ENCODE peak calls at places on chromosomes 1 and 21, in four cellular contexts. E is foreskin fibroblast, X is type B pancreatic cell, I is midbrain. M is an unnamed sample.

GRCh38 chr1:248834343-248834940 is 3.6 kb upstream of the ZNF672 start:
- DNase-seq in X (no peak), I (no peak), E (no peak), M (no peak)

GRCh38 chr1:172638249-172638648 is 20.7 kb upstream of the FASLG start:
- DNase-seq in E (no peak), X (no peak), I (no peak), M (no peak)

GRCh38 chr1:209564904-209565303 is 18.6 kb upstream of the CAMK1G start:
- DNase-seq in I (no peak), E (no peak), X (no peak), M (no peak)

GRCh38 chr1:224681816-224682215 is 65.7 kb downstream of the CNIH3 start:
- DNase-seq in X (no peak), E (no peak), I (no peak), M (no peak)

GRCh38 chr1:241608379-241609033 is 31.7 kb downstream of the CHML start:
- DNase-seq in X (no peak), I (no peak), E (peak), M (no peak)

GRCh38 chr1:41558761-41559171 is 74.3 kb upstream of the EDN2 start:
- DNase-seq in I (no peak), X (peak), E (no peak), M (no peak)

GRCh38 chr1:234265861-234266260 is 107.4 kb upstream of the COA6 start:
- DNase-seq in I (no peak), E (no peak), X (no peak), M (no peak)

GRCh38 chr1:92191726-92192125 is 26.0 kb upstream of the C1orf146 start:
- DNase-seq in E (no peak), I (no peak), X (no peak), M (no peak)

GRCh38 chr1:67429528-67430357 is 459 bp downstream of the SERBP1 start:
- DNase-seq in E (peak), X (no peak), I (peak), M (peak)

GRCh38 chr1:83112248-83112885 is 886.6 kb downstream of the TTLL7 start:
- DNase-seq in X (no peak), I (no peak), E (no peak), M (no peak)

GRCh38 chr21:16088121-16088520 is 358.3 kb downstream of the USP25 start:
- DNase-seq in I (no peak), E (no peak), X (no peak), M (peak)

GRCh38 chr1:155984341-155984740 is 6.0 kb upstream of the ARHGEF2 start:
- DNase-seq in X (no peak), I (no peak), E (no peak), M (no peak)

GRCh38 chr1:214219916-214220315 is 61.0 kb upstream of the SMYD2 start:
- DNase-seq in E (no peak), X (no peak), I (no peak), M (no peak)

GRCh38 chr1:228095938-228096337 is 7.2 kb downstream of the C1orf35 start:
- DNase-seq in I (no peak), X (no peak), E (no peak), M (no peak)

GRCh38 chr1:6743189-6744101 is 41.8 kb upstream of the CAMTA1 start:
- DNase-seq in E (peak), X (no peak), I (peak), M (peak)

GRCh38 chr1:150688786-150689185 is 8.2 kb downstream of the GOLPH3L start:
- DNase-seq in X (no peak), I (no peak), E (peak), M (peak)

GRCh38 chr1:19432943-19433609 is 52.3 kb downstream of the CAPZB start:
- DNase-seq in X (no peak), E (peak), I (no peak), M (no peak)

GRCh38 chr1:190478193-190479007 is 736 bp upstream of the BRINP3 start:
- DNase-seq in I (peak), X (no peak), E (peak), M (peak)

GRCh38 chr1:205543351-205544305 is 39.2 kb downstream of the CDK18 start:
- DNase-seq in X (peak), I (peak), E (peak), M (peak)

GRCh38 chr1:108119500-108119899 is 80.6 kb downstream of the SLC25A24 start:
- DNase-seq in I (no peak), X (no peak), E (no peak), M (no peak)

GRCh38 chr1:44296794-44297193 is 58.3 kb downstream of the ERI3 start:
- DNase-seq in X (no peak), I (no peak), E (no peak), M (no peak)

GRCh38 chr1:118999348-119000071 is 11.4 kb upstream of the TBX15 start:
- DNase-seq in I (no peak), X (no peak), E (no peak), M (no peak)

GRCh38 chr1:1937549-1938275 is 18.6 kb upstream of the TMEM52 start:
- DNase-seq in E (no peak), X (no peak), I (no peak), M (no peak)

GRCh38 chr1:30035522-30036228 is 687.7 kb downstream of the MATN1 start:
- DNase-seq in I (no peak), E (no peak), X (no peak), M (no peak)